ENCODE peak calls at places on chromosomes 4 and X, in seven cellular contexts. One of them, this sample, is unnamed.

GRCh38 chrX:29496636-29497180 is 718.7 kb upstream of the MAGEB2 start:
- DNase-seq in ovary: no peak
- DNase-seq in A549: no peak
- DNase-seq in Peyer's patch: no peak
- DNase-seq in esophagus squamous epithelium: no peak
- DNase-seq in sigmoid colon: no peak
- DNase-seq in suprapubic skin: no peak
- DNase-seq in this sample: no peak

GRCh38 chr4:163600731-163601130 is 106.2 kb downstream of the TMA16 start:
- DNase-seq in ovary: no peak
- DNase-seq in A549: no peak
- DNase-seq in Peyer's patch: no peak
- DNase-seq in esophagus squamous epithelium: no peak
- DNase-seq in sigmoid colon: no peak
- DNase-seq in suprapubic skin: no peak
- DNase-seq in this sample: no peak

GRCh38 chr4:186757696-186758330 is 34.2 kb upstream of the FAT1 start:
- DNase-seq in ovary: no peak
- DNase-seq in A549: no peak
- DNase-seq in Peyer's patch: no peak
- DNase-seq in esophagus squamous epithelium: no peak
- DNase-seq in sigmoid colon: no peak
- DNase-seq in suprapubic skin: no peak
- DNase-seq in this sample: no peak

GRCh38 chrX:44459501-44459900 is 83.2 kb downstream of the FUNDC1 start:
- DNase-seq in ovary: no peak
- DNase-seq in A549: no peak
- DNase-seq in Peyer's patch: no peak
- DNase-seq in esophagus squamous epithelium: no peak
- DNase-seq in sigmoid colon: no peak
- DNase-seq in suprapubic skin: no peak
- DNase-seq in this sample: no peak

GRCh38 chrX:95071621-95072020 is 1397.6 kb downstream of the FAM133A start:
- DNase-seq in ovary: no peak
- DNase-seq in A549: no peak
- DNase-seq in Peyer's patch: no peak
- DNase-seq in esophagus squamous epithelium: no peak
- DNase-seq in sigmoid colon: no peak
- DNase-seq in suprapubic skin: no peak
- DNase-seq in this sample: no peak

GRCh38 chrX:132636080-132636479 is 147.2 kb upstream of the MBNL3 start:
- DNase-seq in ovary: no peak
- DNase-seq in A549: no peak
- DNase-seq in Peyer's patch: no peak
- DNase-seq in esophagus squamous epithelium: no peak
- DNase-seq in sigmoid colon: no peak
- DNase-seq in suprapubic skin: no peak
- DNase-seq in this sample: no peak

GRCh38 chr4:35760706-35761278 is 483.5 kb downstream of the ARAP2 start:
- DNase-seq in ovary: no peak
- DNase-seq in A549: no peak
- DNase-seq in Peyer's patch: no peak
- DNase-seq in esophagus squamous epithelium: no peak
- DNase-seq in sigmoid colon: no peak
- DNase-seq in suprapubic skin: no peak
- DNase-seq in this sample: no peak

GRCh38 chr4:142377345-142378091 is 468.6 kb downstream of the INPP4B start:
- DNase-seq in ovary: no peak
- DNase-seq in A549: no peak
- DNase-seq in Peyer's patch: no peak
- DNase-seq in esophagus squamous epithelium: no peak
- DNase-seq in sigmoid colon: no peak
- DNase-seq in suprapubic skin: no peak
- DNase-seq in this sample: no peak

GRCh38 chr4:56803473-56803872 is 18.0 kb downstream of the SPINK2 start:
- DNase-seq in ovary: no peak
- DNase-seq in A549: no peak
- DNase-seq in Peyer's patch: no peak
- DNase-seq in esophagus squamous epithelium: no peak
- DNase-seq in sigmoid colon: no peak
- DNase-seq in suprapubic skin: no peak
- DNase-seq in this sample: no peak

GRCh38 chrX:31021537-31021936 is 50.3 kb downstream of the FTHL17 start:
- DNase-seq in ovary: no peak
- DNase-seq in A549: no peak
- DNase-seq in Peyer's patch: no peak
- DNase-seq in esophagus squamous epithelium: no peak
- DNase-seq in sigmoid colon: no peak
- DNase-seq in suprapubic skin: no peak
- DNase-seq in this sample: no peak

GRCh38 chr4:65747386-65747785 is 77.1 kb upstream of the EPHA5 start:
- DNase-seq in ovary: no peak
- DNase-seq in A549: no peak
- DNase-seq in Peyer's patch: no peak
- DNase-seq in esophagus squamous epithelium: no peak
- DNase-seq in sigmoid colon: no peak
- DNase-seq in suprapubic skin: no peak
- DNase-seq in this sample: no peak

GRCh38 chrX:43589735-43590515 is 66.2 kb upstream of the MAOA start:
- DNase-seq in ovary: no peak
- DNase-seq in A549: no peak
- DNase-seq in Peyer's patch: no peak
- DNase-seq in esophagus squamous epithelium: no peak
- DNase-seq in sigmoid colon: no peak
- DNase-seq in suprapubic skin: no peak
- DNase-seq in this sample: no peak

DNA sequence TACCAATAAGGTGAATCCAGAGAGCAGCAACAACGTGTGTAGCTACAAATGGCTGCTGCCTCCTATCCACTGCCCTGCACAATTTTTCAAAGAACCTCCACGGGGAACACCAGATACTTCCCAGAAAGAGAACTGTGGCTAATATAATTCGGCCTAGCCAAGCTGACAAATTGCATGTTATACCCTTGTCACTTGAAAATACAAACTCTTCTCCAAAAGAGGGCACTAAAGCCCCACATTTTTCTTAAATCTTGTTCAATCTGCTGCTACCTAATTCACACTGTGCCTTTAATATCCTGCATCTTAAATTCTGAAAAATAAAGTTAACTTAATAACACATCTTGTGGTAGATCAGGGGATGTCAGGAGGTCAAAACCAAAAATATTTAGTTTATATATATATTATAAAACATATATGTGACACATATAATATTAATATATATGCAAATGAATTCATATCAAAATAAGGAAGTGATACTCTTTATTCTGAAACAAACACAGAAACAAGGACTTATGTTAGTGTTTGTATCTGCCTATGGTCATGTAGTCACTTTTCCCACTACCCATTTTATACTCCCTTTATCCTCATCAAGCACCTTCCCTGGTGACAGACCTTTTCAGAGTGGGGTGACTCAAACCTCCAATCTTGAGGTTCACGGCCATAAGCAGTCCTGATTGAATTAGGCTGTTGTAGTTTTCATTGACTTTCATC is 24.1 kb downstream of the CT45A1 start:
- DNase-seq in ovary: no peak
- DNase-seq in A549: peak
- DNase-seq in Peyer's patch: no peak
- DNase-seq in esophagus squamous epithelium: no peak
- DNase-seq in sigmoid colon: no peak
- DNase-seq in suprapubic skin: no peak
- DNase-seq in this sample: no peak
- TF ChIP-seq CTCF in ovary: no peak
- TF ChIP-seq CTCF in A549: peak
- TF ChIP-seq CTCF in Peyer's patch: no peak
- TF ChIP-seq CTCF in esophagus squamous epithelium: no peak
- TF ChIP-seq CTCF in sigmoid colon: no peak
- TF ChIP-seq CTCF in suprapubic skin: no peak
- TF ChIP-seq CTCF in this sample: no peak

GRCh38 chr4:52713456-52713937 is 37.7 kb downstream of the ERVMER34-1 start:
- DNase-seq in ovary: no peak
- DNase-seq in A549: no peak
- DNase-seq in Peyer's patch: no peak
- DNase-seq in esophagus squamous epithelium: no peak
- DNase-seq in sigmoid colon: no peak
- DNase-seq in suprapubic skin: no peak
- DNase-seq in this sample: no peak
- TF ChIP-seq POLR2A in ovary: no peak
- TF ChIP-seq POLR2A in A549: no peak
- TF ChIP-seq POLR2A in Peyer's patch: no peak
- TF ChIP-seq POLR2A in esophagus squamous epithelium: no peak
- TF ChIP-seq POLR2A in sigmoid colon: no peak
- TF ChIP-seq POLR2A in suprapubic skin: no peak
- TF ChIP-seq POLR2A in this sample: no peak

DNA sequence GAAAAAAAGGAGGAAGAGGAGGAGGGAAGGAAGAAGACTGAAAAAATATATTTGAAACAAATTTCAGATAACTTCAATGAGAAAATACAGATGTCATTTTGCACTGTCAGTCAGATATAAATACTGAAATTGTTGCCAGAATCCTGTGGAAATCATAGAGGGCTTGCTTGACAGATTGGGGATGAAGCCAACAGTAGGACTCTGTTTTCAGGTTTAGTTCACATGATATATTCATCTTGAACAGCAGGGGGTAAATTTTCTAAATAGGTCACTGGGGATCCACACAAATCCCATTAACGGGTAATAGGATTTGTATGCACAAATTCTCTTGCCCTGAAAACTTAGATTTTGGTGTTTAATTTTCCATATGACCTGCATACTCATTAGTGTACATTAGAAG is 103.3 kb upstream of the PCDH18 start:
- DNase-seq in ovary: no peak
- DNase-seq in A549: no peak
- DNase-seq in Peyer's patch: no peak
- DNase-seq in esophagus squamous epithelium: no peak
- DNase-seq in sigmoid colon: no peak
- DNase-seq in suprapubic skin: no peak
- DNase-seq in this sample: no peak
- TF ChIP-seq CTCF in ovary: no peak
- TF ChIP-seq CTCF in A549: no peak
- TF ChIP-seq CTCF in Peyer's patch: no peak
- TF ChIP-seq CTCF in esophagus squamous epithelium: no peak
- TF ChIP-seq CTCF in sigmoid colon: no peak
- TF ChIP-seq CTCF in suprapubic skin: no peak
- TF ChIP-seq CTCF in this sample: no peak

GRCh38 chr4:118894034-118894433 is 5.4 kb downstream of the SYNPO2 start:
- DNase-seq in ovary: no peak
- DNase-seq in A549: no peak
- DNase-seq in Peyer's patch: no peak
- DNase-seq in esophagus squamous epithelium: no peak
- DNase-seq in sigmoid colon: no peak
- DNase-seq in suprapubic skin: no peak
- DNase-seq in this sample: no peak

GRCh38 chr4:118883861-118884260 is 4.8 kb upstream of the SYNPO2 start:
- DNase-seq in ovary: no peak
- DNase-seq in A549: no peak
- DNase-seq in Peyer's patch: no peak
- DNase-seq in esophagus squamous epithelium: no peak
- DNase-seq in sigmoid colon: no peak
- DNase-seq in suprapubic skin: no peak
- DNase-seq in this sample: no peak

GRCh38 chr4:118884716-118885115 is 3.9 kb upstream of the SYNPO2 start:
- DNase-seq in ovary: no peak
- DNase-seq in A549: no peak
- DNase-seq in Peyer's patch: no peak
- DNase-seq in esophagus squamous epithelium: no peak
- DNase-seq in sigmoid colon: no peak
- DNase-seq in suprapubic skin: no peak
- DNase-seq in this sample: no peak

GRCh38 chr4:118889313-118889694 is 650 bp downstream of the SYNPO2 start:
- DNase-seq in ovary: no peak
- DNase-seq in A549: no peak
- DNase-seq in Peyer's patch: no peak
- DNase-seq in esophagus squamous epithelium: no peak
- DNase-seq in sigmoid colon: peak
- DNase-seq in suprapubic skin: no peak
- DNase-seq in this sample: no peak

DNA sequence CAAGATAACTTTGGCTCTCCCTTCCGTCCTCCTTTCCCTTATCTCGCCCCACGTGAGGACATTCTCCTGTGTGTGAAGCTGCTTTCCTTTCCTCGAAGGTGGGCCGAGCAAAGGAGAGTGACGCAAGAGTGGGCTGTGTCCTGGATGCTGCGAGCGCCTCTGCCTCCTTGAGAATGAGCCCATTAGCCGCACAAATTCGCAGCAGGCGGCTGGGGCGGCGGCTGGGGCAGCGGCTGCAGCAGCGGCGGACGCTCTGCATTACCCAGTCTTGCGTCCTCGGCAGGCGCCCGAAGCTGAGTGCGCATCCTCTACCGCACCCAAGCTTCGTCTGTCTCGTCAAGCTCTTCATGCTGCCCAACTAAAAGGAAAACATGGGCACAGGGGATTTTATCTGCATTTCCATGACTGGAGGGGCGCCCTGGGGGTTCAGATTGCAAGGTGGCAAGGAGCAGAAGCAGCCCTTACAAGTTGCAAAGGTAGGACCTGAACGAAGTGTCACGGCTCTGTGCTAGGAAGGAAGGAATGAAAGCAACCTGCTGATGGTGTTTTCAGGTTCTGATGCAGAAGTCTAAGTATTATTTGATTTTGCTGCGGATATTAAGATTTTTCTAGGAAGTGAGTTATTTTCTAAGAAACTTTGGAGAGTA is at the start of gene SYNPO2:
- DNase-seq in ovary: peak
- DNase-seq in A549: peak
- DNase-seq in Peyer's patch: peak
- DNase-seq in esophagus squamous epithelium: no peak
- DNase-seq in sigmoid colon: peak
- DNase-seq in suprapubic skin: peak
- DNase-seq in this sample: peak
- TF ChIP-seq POLR2A in ovary: peak
- TF ChIP-seq POLR2A in A549: no peak
- TF ChIP-seq POLR2A in Peyer's patch: peak
- TF ChIP-seq POLR2A in esophagus squamous epithelium: peak
- TF ChIP-seq POLR2A in sigmoid colon: peak
- TF ChIP-seq POLR2A in suprapubic skin: peak
- TF ChIP-seq POLR2A in this sample: peak